ENCODE peak calls at places on chromosome 13, in eight cellular contexts. C is breast epithelium, L is uterus, A is Karpas-422, E is prostate gland, U is esophagus muscularis mucosa, D is neuronal stem cell, Q is hepatocyte. T is an unnamed sample.

GRCh38 chr13:43307921-43308433 is 284.6 kb downstream of the DNAJC15 start:
- DNase-seq in Q (peak; percentile 92), E (peak; percentile 85), U (no peak), C (peak; percentile 89), D (no peak), A (peak; percentile 50), L (peak; percentile 84), T (no peak)

GRCh38 chr13:45943965-45944364 is 92.4 kb upstream of the SIAH3 start:
- DNase-seq in Q (no peak), D (no peak), E (no peak), C (no peak), U (no peak), L (no peak), A (no peak), T (no peak)

GRCh38 chr13:68185767-68186166 is 955.6 kb upstream of the PCDH9 start:
- DNase-seq in A (peak; percentile 49), C (no peak), U (no peak), D (no peak), E (no peak), Q (no peak), L (no peak), T (no peak)

GRCh38 chr13:89899302-89900103 is 1448.0 kb upstream of the MIR17HG start:
- DNase-seq in L (no peak), D (no peak), A (no peak), U (no peak), C (no peak), E (no peak), Q (no peak), T (no peak)

GRCh38 chr13:20902438-20903163 is at the start of gene XPO4:
- DNase-seq in C (peak; percentile 69), D (peak; percentile 78), E (peak; percentile 65), L (peak; percentile 77), A (peak; percentile 94), U (peak; percentile 93), Q (peak; percentile 93), T (no peak)

GRCh38 chr13:66102864-66103263 is 1127.3 kb downstream of the PCDH9 start:
- DNase-seq in D (no peak), L (no peak), A (no peak), C (no peak), U (no peak), Q (no peak), E (no peak), T (no peak)

GRCh38 chr13:76790519-76791289 is 95.5 kb downstream of the KCTD12 start:
- DNase-seq in U (no peak), C (no peak), A (no peak), Q (no peak), E (no peak), L (no peak), D (no peak), T (no peak)

GRCh38 chr13:76692326-76692725 is 193.9 kb downstream of the KCTD12 start:
- DNase-seq in L (no peak), A (no peak), C (no peak), Q (no peak), E (no peak), U (no peak), D (no peak), T (no peak)

GRCh38 chr13:69947577-69947976 is 160.0 kb upstream of the ATXN8OS start:
- DNase-seq in D (no peak), Q (no peak), E (no peak), C (no peak), U (no peak), L (no peak), A (peak; percentile 44), T (no peak)

GRCh38 chr13:58397596-58398387 is 766.2 kb downstream of the PCDH17 start:
- DNase-seq in U (no peak), C (no peak), D (no peak), Q (no peak), A (no peak), E (no peak), L (no peak), T (no peak)

GRCh38 chr13:26557393-26558073 is at the start of gene WASF3:
- DNase-seq in U (peak; percentile 97), C (peak; percentile 92), A (no peak), L (peak; percentile 95), Q (peak; percentile 97), D (peak; percentile 95), E (peak; percentile 94), T (peak; percentile 83)
- H3K27ac ChIP-seq in U (peak within 1 kb of the TSS; percentile 71), C (peak within 1 kb of the TSS; percentile 86), A (no peak within 1 kb of the TSS), L (peak within 1 kb of the TSS; percentile 65), Q (peak within 1 kb of the TSS; percentile 55), D (peak within 1 kb of the TSS; percentile 88), E (peak within 1 kb of the TSS; percentile 53), T (no peak within 1 kb of the TSS)

GRCh38 chr13:98123176-98123575 is 19.7 kb upstream of the FARP1 start:
- DNase-seq in L (no peak), U (no peak), Q (no peak), C (no peak), D (no peak), E (no peak), A (no peak), T (no peak)
- H3K4me1 ChIP-seq in L (no peaks in the 10 kb centered on the region), U (no peaks in the 10 kb centered on the region), Q (no peaks in the 10 kb centered on the region), C (no peaks in the 10 kb centered on the region), D (no peaks in the 10 kb centered on the region), E (no peaks in the 10 kb centered on the region), A (no peaks in the 10 kb centered on the region), T (no peaks in the 10 kb centered on the region)

DNA sequence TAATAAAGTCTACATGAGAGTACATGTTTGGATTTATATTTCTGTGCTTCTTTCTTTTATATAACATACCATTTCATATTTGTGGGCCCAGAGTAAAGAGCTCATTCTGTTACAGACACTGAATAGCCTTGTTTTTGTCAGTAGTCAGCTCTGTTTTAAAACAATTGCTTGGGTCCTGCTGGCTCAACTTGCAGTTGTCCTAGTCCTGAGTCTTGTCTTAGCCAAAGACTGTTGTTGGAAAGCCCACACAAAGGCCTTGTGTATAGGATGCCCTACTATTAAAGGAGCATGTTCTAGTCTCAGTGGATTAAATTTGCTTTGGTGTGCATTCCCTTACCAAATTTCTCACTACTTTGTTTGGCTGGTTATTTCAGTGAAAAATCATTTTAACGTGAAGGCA is 3.8 kb upstream of the KCNRG start:
- DNase-seq in L (no peak), C (no peak), D (no peak), U (no peak), A (no peak), Q (no peak), E (no peak), T (no peak)
- H3K27ac ChIP-seq in L (no peak overlapping the region), C (no peak overlapping the region), D (no peak overlapping the region), U (no peak overlapping the region), A (peak overlapping the region; percentile 11), Q (no peak overlapping the region), E (no peak overlapping the region), T (no peak overlapping the region)

GRCh38 chr13:29924482-29924884 is 74.1 kb upstream of the UBL3 start:
- DNase-seq in A (no peak), E (no peak), L (no peak), Q (peak; percentile 36), D (no peak), C (no peak), U (no peak), T (no peak)

GRCh38 chr13:29923554-29924481 is 73.4 kb upstream of the UBL3 start:
- DNase-seq in D (no peak), U (no peak), E (peak; percentile 92), L (peak; percentile 82), C (peak; percentile 80), Q (peak; percentile 95), A (peak; percentile 85), T (peak; percentile 54)

GRCh38 chr13:29922896-29923295 is 72.5 kb upstream of the UBL3 start:
- DNase-seq in E (no peak), C (no peak), Q (no peak), D (no peak), U (no peak), L (no peak), A (no peak), T (no peak)

GRCh38 chr13:29921542-29921941 is 71.1 kb upstream of the UBL3 start:
- DNase-seq in D (no peak), E (no peak), A (no peak), Q (no peak), U (no peak), C (no peak), L (no peak), T (no peak)

GRCh38 chr13:29922281-29922821 is 71.9 kb upstream of the UBL3 start:
- DNase-seq in U (no peak), D (no peak), L (no peak), A (no peak), E (no peak), Q (no peak), C (no peak), T (no peak)
- H3K4me1 ChIP-seq in U (peaks cover 27% of the 10 kb centered on the region), D (peaks cover 10% of the 10 kb centered on the region), L (no peaks in the 10 kb centered on the region), A (no peaks in the 10 kb centered on the region), E (peaks cover 12% of the 10 kb centered on the region), Q (peaks cover 41% of the 10 kb centered on the region), C (peaks cover 29% of the 10 kb centered on the region), T (peaks cover 1% of the 10 kb centered on the region)

GRCh38 chr13:99043700-99044300 is 65.9 kb upstream of the DOCK9 start:
- DNase-seq in Q (no peak), D (no peak), C (no peak), E (peak; percentile 35), U (no peak), L (no peak), A (no peak), T (no peak)

GRCh38 chr13:99044764-99045163 is 66.9 kb upstream of the DOCK9 start:
- DNase-seq in E (no peak), L (no peak), D (no peak), C (no peak), A (no peak), U (no peak), Q (no peak), T (no peak)

GRCh38 chr13:99042851-99043250 is 65.0 kb upstream of the DOCK9 start:
- DNase-seq in U (no peak), A (peak; percentile 58), L (no peak), E (no peak), Q (no peak), D (no peak), C (no peak), T (no peak)

GRCh38 chr13:99045396-99045795 is 67.5 kb upstream of the DOCK9 start:
- DNase-seq in C (no peak), D (no peak), Q (no peak), U (no peak), A (no peak), E (no peak), L (no peak), T (no peak)

DNA sequence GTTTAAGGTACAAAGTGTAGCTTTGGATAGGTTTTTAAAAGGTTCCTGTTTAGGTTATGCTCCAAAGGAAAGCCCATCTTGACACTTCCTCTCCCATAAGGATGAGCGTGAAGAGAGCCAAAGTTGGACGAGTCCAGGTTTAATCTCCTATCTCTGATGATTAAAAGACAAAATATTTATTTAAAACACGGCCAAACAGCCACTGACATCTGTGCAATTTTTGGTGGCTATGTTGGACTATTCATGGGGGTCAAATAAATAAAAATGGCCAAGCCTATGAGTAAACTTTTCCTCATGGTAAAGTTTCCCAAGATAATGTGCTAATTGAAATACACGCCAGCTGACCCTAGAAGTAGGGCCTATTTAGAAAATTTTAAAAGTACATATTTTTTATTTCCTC is 69.0 kb upstream of the DOCK9 start:
- DNase-seq in Q (no peak), D (no peak), U (no peak), L (no peak), A (no peak), E (no peak), C (no peak), T (no peak)
- H3K27ac ChIP-seq in Q (peak overlapping the region; percentile 85), D (no peak overlapping the region), U (peak overlapping the region; percentile 62), L (no peak overlapping the region), A (no peak overlapping the region), E (peak overlapping the region; percentile 50), C (peak overlapping the region; percentile 84), T (no peak overlapping the region)

T was measured in iPS DF 6.9.